ENCODE peak calls at places on chromosomes 16 and 17, in seven cellular contexts. C, N, F, M, X, Z and V are unnamed samples.

GRCh38 chr17:80053102-80053501 is 16.7 kb downstream of the CCDC40 start:
- DNase-seq in N (no peak), X (no peak), Z (no peak), M (no peak), C (no peak), F (no peak), V (no peak)

GRCh38 chr16:2040031-2040430 is 7.6 kb downstream of the NTHL1 start:
- DNase-seq in M (no peak), F (no peak), N (no peak), Z (no peak), X (no peak), C (no peak), V (no peak)

GRCh38 chr16:30678586-30678970 is 20.3 kb downstream of the FBRS start:
- DNase-seq in Z (no peak), C (no peak), X (no peak), M (no peak), N (no peak), F (no peak), V (no peak)

GRCh38 chr17:83189013-83189672 is 109.7 kb downstream of the METRNL start:
- DNase-seq in X (no peak), Z (no peak), C (no peak), M (no peak), F (peak), N (no peak), V (no peak)

GRCh38 chr16:14483819-14484385 is 146.2 kb downstream of the PARN start:
- DNase-seq in X (no peak), N (no peak), F (no peak), C (no peak), M (no peak), Z (no peak), V (no peak)

GRCh38 chr17:73293480-73293911 is 18.3 kb downstream of the CDC42EP4 start:
- DNase-seq in X (no peak), F (no peak), M (no peak), Z (no peak), N (peak), C (no peak), V (no peak)

GRCh38 chr17:79948406-79948917 is 87.2 kb downstream of the TBC1D16 start:
- DNase-seq in N (no peak), C (no peak), Z (no peak), M (no peak), F (no peak), X (no peak), V (no peak)

GRCh38 chr16:15477802-15478201 is 43.4 kb downstream of the BMERB1 start:
- DNase-seq in C (no peak), X (no peak), F (no peak), N (no peak), M (no peak), Z (no peak), V (no peak)

GRCh38 chr16:22278841-22279240 is 18.4 kb upstream of the POLR3E start:
- DNase-seq in F (peak), Z (no peak), N (no peak), M (no peak), C (no peak), X (no peak), V (no peak)

GRCh38 chr16:11624645-11625607 is 38.2 kb upstream of the LITAF start:
- DNase-seq in C (no peak), F (no peak), N (no peak), Z (no peak), X (peak), M (no peak), V (no peak)

GRCh38 chr16:2151188-2152091 is 3.0 kb downstream of the RAB26 start:
- DNase-seq in N (no peak), F (peak), Z (no peak), C (no peak), M (no peak), X (peak), V (no peak)

GRCh38 chr17:80956321-80957190 is 35.1 kb upstream of the CHMP6 start:
- DNase-seq in M (no peak), N (no peak), X (no peak), C (no peak), F (peak), Z (no peak), V (no peak)

GRCh38 chr17:47204722-47205418 is 4.3 kb upstream of the MYL4 start:
- DNase-seq in F (no peak), X (peak), C (peak), M (no peak), Z (no peak), N (no peak), V (no peak)

GRCh38 chr17:60161598-60162330 is 12.0 kb downstream of the CA4 start:
- DNase-seq in M (no peak), N (no peak), F (peak), C (no peak), X (peak), Z (no peak), V (no peak)

GRCh38 chr16:2339521-2340484 is 725 bp downstream of the ABCA3 start:
- DNase-seq in C (no peak), Z (peak), M (no peak), N (no peak), F (peak), X (peak), V (peak)

GRCh38 chr17:72467841-72468653 is 347.2 kb downstream of the SOX9 start:
- DNase-seq in M (no peak), F (no peak), X (no peak), C (no peak), N (no peak), Z (no peak), V (no peak)

GRCh38 chr17:1555618-1556471 is 6.7 kb downstream of the PITPNA start:
- DNase-seq in C (peak), X (no peak), N (no peak), F (no peak), Z (no peak), M (no peak), V (no peak)

GRCh38 chr16:75025766-75026165 is 26.9 kb downstream of the ZNRF1 start:
- DNase-seq in X (peak), F (no peak), Z (no peak), N (no peak), C (no peak), M (no peak), V (peak)

GRCh38 chr17:40342575-40343058 is 21.9 kb downstream of the GJD3 start:
- DNase-seq in X (no peak), M (no peak), Z (no peak), C (no peak), N (no peak), F (no peak), V (no peak)

GRCh38 chr17:75047398-75048098 is 523 bp downstream of the KCTD2 start:
- DNase-seq in C (no peak), M (no peak), X (peak), N (no peak), F (peak), Z (no peak), V (no peak)

GRCh38 chr16:16096161-16096857 is 127.0 kb downstream of the ABCC6 start:
- DNase-seq in M (no peak), Z (no peak), N (no peak), F (no peak), X (no peak), C (no peak), V (no peak)

GRCh38 chr16:9316615-9317014 is 225.2 kb downstream of the HAPSTR1 start:
- DNase-seq in N (no peak), F (no peak), C (no peak), Z (peak), X (no peak), M (no peak), V (no peak)

GRCh38 chr17:55728833-55729232 is 6.2 kb upstream of the TMEM100 start:
- DNase-seq in Z (no peak), X (no peak), C (no peak), F (no peak), M (no peak), N (no peak), V (no peak)

DNA sequence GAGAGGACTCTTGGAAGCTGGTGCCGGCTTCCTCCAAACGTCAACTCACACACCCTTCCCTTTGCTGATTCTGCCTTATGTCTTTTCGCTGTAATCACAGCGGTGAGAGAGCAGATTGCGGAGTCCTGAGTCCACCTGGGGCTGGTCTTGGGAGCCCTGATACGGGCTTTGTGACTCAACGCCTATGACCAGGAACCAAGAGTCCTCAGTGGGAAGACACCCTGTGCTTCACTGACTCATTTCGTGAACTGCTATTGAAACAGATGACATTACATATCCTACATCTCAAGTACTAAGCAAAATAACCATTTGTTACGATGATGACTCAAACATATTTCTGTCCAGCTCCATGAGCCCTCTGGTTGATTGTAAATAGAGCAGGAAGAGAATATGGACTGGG is 90.7 kb upstream of the CREBBP start:
- DNase-seq in M (no peak), Z (no peak), F (no peak), X (no peak), C (peak), N (no peak), V (no peak)
- TF ChIP-seq SP1 in M (no peak), Z (no peak), F (no peak), X (no peak), C (no peak), N (no peak), V (no peak)

GRCh38 chr17:7315570-7316243 is 547 bp upstream of the GPS2 start:
- DNase-seq in F (no peak), X (no peak), Z (no peak), N (no peak), M (no peak), C (no peak), V (no peak)

GRCh38 chr17:7317161-7317803 is 2.1 kb upstream of the GPS2 start:
- DNase-seq in C (no peak), X (no peak), F (no peak), M (no peak), Z (no peak), N (no peak), V (no peak)

GRCh38 chr17:7313028-7313889 is 1.9 kb downstream of the GPS2 start:
- DNase-seq in C (no peak), Z (peak), F (no peak), M (no peak), N (no peak), X (peak), V (peak)

GRCh38 chr17:7313890-7314718 is 1.1 kb downstream of the GPS2 start:
- DNase-seq in X (peak), C (no peak), M (no peak), F (no peak), N (no peak), Z (no peak), V (no peak)

GRCh38 chr17:7314719-7315569 is at the start of gene GPS2:
- DNase-seq in M (no peak), N (peak), C (no peak), X (peak), Z (peak), F (peak), V (peak)
- TF ChIP-seq SP1 in M (no peak), N (peak), C (no peak), X (no peak), Z (no peak), F (peak), V (no peak)

DNA sequence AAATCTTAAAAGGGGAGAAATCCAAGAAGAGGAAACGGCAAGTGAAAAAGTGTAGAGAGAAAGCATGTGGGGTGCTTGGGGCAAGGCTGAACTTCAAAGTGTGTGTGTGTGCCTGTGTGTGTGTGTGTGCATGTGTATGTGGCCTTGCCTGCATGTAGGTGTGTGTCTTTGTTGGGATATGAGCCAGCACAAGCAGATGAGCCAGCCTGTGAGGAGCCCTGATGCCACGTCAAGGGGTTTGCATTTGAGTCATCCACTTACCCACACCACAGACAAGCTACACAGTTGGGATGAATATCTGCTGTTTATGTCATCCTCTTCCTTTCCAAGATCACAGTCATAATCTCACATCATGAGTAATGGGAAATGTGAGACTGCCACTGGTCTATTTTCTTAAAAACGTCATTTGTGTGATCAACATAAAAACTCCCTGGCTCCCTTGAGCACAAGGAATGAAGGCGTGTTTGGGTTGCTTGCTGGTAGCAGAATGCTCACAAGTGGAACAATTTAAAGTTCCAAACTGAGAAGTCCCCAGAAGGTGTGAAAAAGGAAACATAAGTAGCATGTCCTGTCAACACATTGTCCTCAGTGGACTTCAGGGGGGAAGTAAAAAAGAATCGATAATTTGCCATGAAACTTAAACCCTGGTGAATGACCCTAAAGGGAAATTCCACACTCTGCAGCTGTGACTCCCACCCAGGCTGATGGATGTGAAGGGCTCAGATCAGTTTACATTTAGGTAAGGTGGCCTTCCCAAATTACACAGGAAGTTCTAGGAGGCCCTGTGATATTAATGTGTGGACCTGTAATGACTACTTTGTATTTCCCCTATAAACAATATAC is 14.7 kb downstream of the KCTD19 start:
- DNase-seq in X (peak), F (no peak), Z (peak), C (peak), M (no peak), N (peak), V (peak)
- TF ChIP-seq SP1 in X (no peak), F (no peak), Z (no peak), C (peak), M (no peak), N (peak), V (no peak)

DNA sequence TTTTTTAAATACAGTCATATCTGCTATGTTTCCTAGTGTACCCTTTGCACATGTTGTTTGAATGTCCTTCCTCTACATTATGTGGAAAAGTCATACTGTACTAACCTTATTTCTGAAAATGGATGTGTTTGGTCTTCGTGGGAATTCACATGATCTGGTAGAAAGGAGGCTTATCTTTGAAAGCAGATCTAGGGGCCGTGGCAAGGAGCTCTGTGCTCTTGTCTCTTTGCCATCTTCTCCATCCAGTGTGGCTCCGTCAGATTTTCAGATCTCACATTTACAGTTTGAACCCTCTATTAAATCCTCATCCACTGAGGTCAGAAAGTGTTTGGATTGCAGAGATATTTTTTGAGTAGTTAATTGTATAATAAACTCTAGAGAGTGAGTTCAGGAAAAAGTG is 32.9 kb downstream of the MAP2K4 start:
- DNase-seq in N (no peak), M (no peak), Z (no peak), C (no peak), X (peak), F (no peak), V (no peak)
- TF ChIP-seq SP1 in N (no peak), M (no peak), Z (no peak), C (no peak), X (no peak), F (no peak), V (no peak)

GRCh38 chr17:76345377-76345945 is 8.3 kb downstream of the PRPSAP1 start:
- DNase-seq in Z (peak), C (no peak), F (no peak), X (peak), M (no peak), N (no peak), V (no peak)

GRCh38 chr17:76337413-76337777 is 16.3 kb downstream of the PRPSAP1 start:
- DNase-seq in N (no peak), X (no peak), C (no peak), Z (no peak), M (no peak), F (no peak), V (no peak)

GRCh38 chr17:76341301-76341700 is 12.4 kb downstream of the PRPSAP1 start:
- DNase-seq in Z (no peak), C (no peak), F (no peak), X (no peak), N (no peak), M (no peak), V (no peak)

DNA sequence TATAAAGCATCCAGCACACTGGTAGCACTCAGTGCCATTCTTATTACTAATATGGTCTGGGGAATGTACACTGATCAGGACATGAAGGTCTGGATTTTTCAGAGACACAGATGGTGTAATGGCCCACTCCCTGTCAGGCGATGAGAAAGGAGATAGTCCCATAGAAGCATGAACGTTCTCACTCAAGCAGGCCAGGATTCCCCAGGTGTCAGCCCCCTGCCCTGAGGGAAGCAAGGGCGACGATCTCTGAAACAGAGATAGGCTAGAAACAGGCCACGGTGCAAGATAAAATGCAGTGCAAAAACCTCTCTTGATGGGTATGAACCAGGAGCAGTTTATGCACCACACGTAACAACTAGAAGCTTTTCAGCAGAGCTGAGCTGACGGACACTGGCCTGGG is 10.6 kb downstream of the PRPSAP1 start:
- DNase-seq in C (no peak), M (no peak), F (no peak), Z (no peak), X (no peak), N (no peak), V (no peak)
- TF ChIP-seq SP1 in C (no peak), M (no peak), F (no peak), Z (no peak), X (no peak), N (no peak), V (no peak)

GRCh38 chr17:28718317-28718672 is 627 bp upstream of the RAB34 start:
- DNase-seq in C (no peak), N (no peak), M (no peak), Z (no peak), X (no peak), F (no peak), V (no peak)

GRCh38 chr17:28717578-28718316 is at the start of gene RAB34:
- DNase-seq in N (no peak), X (no peak), F (peak), Z (no peak), M (peak), C (no peak), V (peak)

GRCh38 chr17:28718990-28719433 is 773 bp upstream of the RPL23A start:
- DNase-seq in M (no peak), Z (no peak), X (no peak), N (no peak), C (no peak), F (no peak), V (no peak)

GRCh38 chr17:28722413-28723158 is 2.8 kb downstream of the RPL23A start:
- DNase-seq in M (no peak), Z (no peak), F (no peak), N (no peak), X (no peak), C (no peak), V (no peak)

GRCh38 chr17:28720247-28720996 is 637 bp downstream of the RPL23A start:
- DNase-seq in X (peak), Z (no peak), M (no peak), N (no peak), C (no peak), F (no peak), V (no peak)
- TF ChIP-seq SP1 in X (no peak), Z (no peak), M (no peak), N (no peak), C (no peak), F (no peak), V (no peak)

GRCh38 chr16:83842755-83843507 is 35.2 kb downstream of the HSBP1 start:
- DNase-seq in M (no peak), N (no peak), F (no peak), Z (no peak), C (no peak), X (no peak), V (no peak)
- TF ChIP-seq SP1 in M (no peak), N (no peak), F (no peak), Z (no peak), C (no peak), X (no peak), V (no peak)

GRCh38 chr17:36653374-36653773 is 52.0 kb downstream of the MRM1 start:
- DNase-seq in F (no peak), X (no peak), M (no peak), C (no peak), N (no peak), Z (no peak), V (no peak)

GRCh38 chr17:36657390-36657762 is 56.0 kb downstream of the MRM1 start:
- DNase-seq in C (no peak), F (peak), N (no peak), Z (no peak), M (no peak), X (no peak), V (peak)

GRCh38 chr17:36661047-36661666 is 59.8 kb downstream of the MRM1 start:
- DNase-seq in N (no peak), X (no peak), C (no peak), Z (no peak), M (no peak), F (no peak), V (no peak)

GRCh38 chr17:36661688-36662087 is 60.3 kb downstream of the MRM1 start:
- DNase-seq in F (no peak), Z (no peak), X (no peak), M (no peak), C (no peak), N (no peak), V (no peak)

DNA sequence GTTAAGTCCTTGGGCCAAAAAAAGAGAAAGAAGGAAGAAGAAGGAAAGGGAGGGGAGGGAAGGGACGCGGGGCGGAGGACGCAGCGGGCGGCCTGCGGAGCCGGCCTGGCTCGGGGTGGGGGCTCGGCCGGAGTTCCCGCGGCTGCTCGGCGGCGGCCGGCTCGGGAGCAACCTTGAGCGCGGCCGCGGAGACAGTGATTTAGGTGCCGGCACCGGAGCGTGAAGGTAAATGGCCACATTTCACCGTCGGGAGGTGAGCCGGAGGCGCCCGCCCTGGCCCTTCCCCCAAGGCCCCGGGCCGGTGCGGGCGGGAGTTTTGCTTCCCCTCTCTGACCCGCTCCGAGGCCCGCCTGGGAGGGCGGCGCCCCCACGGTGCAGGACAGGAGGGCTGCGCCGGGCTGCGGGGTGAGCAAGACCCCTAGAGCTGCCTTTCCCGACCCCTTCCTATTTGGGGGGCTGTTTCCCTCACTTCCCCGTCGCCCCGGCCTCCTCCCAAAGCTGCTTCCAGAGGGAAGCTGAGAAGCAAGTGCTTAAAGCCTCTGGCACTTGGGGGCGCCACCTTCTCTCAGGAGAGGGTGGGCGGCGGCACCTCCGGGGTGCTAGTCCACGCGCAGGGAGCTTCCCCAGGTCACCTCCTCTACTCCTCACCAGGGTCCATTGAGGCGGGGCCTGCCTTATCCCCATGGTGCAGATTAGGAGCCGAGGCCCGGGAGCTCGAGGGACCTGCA is 56.5 kb downstream of the MRM1 start:
- DNase-seq in M (no peak), N (no peak), C (no peak), X (peak), Z (no peak), F (peak), V (peak)
- TF ChIP-seq SP1 in M (no peak), N (no peak), C (no peak), X (no peak), Z (no peak), F (no peak), V (no peak)